ENCODE peak calls at places on chromosome 19, in ten cellular contexts. F is stimulated activated CD4-positive, alpha-beta T cell treated with anti-CD3 and anti-CD28 coated beads, Interleukin-15, amount 100 ng/mL, for 24 hours; E is foreskin melanocyte; O is activated T-helper 1 cell treated with Interleukin-2 at 50 U/mL for 16 hours; G is NCI-H2107; B is astrocyte of the spinal cord; S is M059J; K is right atrium auricular region; Q is posterior cingulate gyrus; P is NB4. M is an unnamed sample.
A peak's percentile ranks its signal among the peaks of the same experiment; 100 is the strongest.

GRCh38 chr19:30090963-30091362 is 148.9 kb downstream of the URI1 start:
- DNase-seq in F (no peak), E (no peak), O (no peak), G (no peak), B (no peak), S (no peak), K (no peak), Q (peak; percentile 29), P (no peak), M (no peak)

GRCh38 chr19:52638601-52639000 is 446 bp upstream of the ZNF83 start:
- DNase-seq in F (peak; percentile 2), E (no peak), O (no peak), G (no peak), B (no peak), S (peak; percentile 79), K (peak; percentile 59), Q (peak; percentile 78), P (no peak), M (peak; percentile 44)

GRCh38 chr19:19259741-19260140 is 13.4 kb downstream of the TM6SF2 start:
- DNase-seq in F (peak; percentile 34), E (peak; percentile 24), O (no peak), G (no peak), B (no peak), S (peak; percentile 52), K (no peak), Q (peak; percentile 82), P (peak; percentile 78), M (peak; percentile 49)

GRCh38 chr19:1252221-1252817 is 3.9 kb downstream of the MIDN start:
- DNase-seq in F (peak; percentile 79), E (peak; percentile 93), O (no peak), G (no peak), B (peak; percentile 97), S (peak; percentile 97), K (peak; percentile 96), Q (peak; percentile 92), P (peak; percentile 89), M (peak; percentile 87)

GRCh38 chr19:23437901-23438300 is 42.6 kb upstream of the ZNF91 start:
- DNase-seq in F (no peak), E (no peak), O (no peak), G (no peak), B (no peak), S (no peak), K (no peak), Q (no peak), P (no peak), M (no peak)

GRCh38 chr19:13350072-13350471 is 156.2 kb downstream of the CACNA1A start:
- DNase-seq in F (no peak), E (no peak), O (no peak), G (no peak), B (no peak), S (no peak), K (no peak), Q (no peak), P (no peak), M (no peak)

GRCh38 chr19:47309038-47309437 is 623 bp upstream of the C5AR1 start:
- DNase-seq in F (no peak), E (no peak), O (no peak), G (no peak), B (no peak), S (peak; percentile 12), K (no peak), Q (no peak), P (peak; percentile 52), M (no peak)

GRCh38 chr19:39778763-39779162 is at the start of gene LEUTX:
- DNase-seq in F (peak; percentile 13), E (no peak), O (no peak), G (no peak), B (no peak), S (no peak), K (no peak), Q (no peak), P (no peak), M (no peak)

GRCh38 chr19:50413531-50413930 is 5.2 kb upstream of the SPIB start:
- DNase-seq in F (no peak), E (no peak), O (no peak), G (no peak), B (no peak), S (no peak), K (no peak), Q (no peak), P (no peak), M (no peak)

GRCh38 chr19:8616861-8617260 is 6.3 kb upstream of the ADAMTS10 start:
- DNase-seq in F (no peak), E (no peak), O (no peak), G (no peak), B (no peak), S (no peak), K (no peak), Q (no peak), P (no peak), M (no peak)

GRCh38 chr19:47391510-47392223 is 27.7 kb downstream of the MEIS3 start:
- DNase-seq in F (peak; percentile 88), E (peak; percentile 51), O (peak; percentile 59), G (peak; percentile 21), B (peak; percentile 57), S (peak; percentile 63), K (peak; percentile 68), Q (peak; percentile 91), P (peak; percentile 95), M (peak; percentile 58)

GRCh38 chr19:42277821-42278809 is 9.1 kb downstream of the CIC start:
- DNase-seq in F (no peak), E (no peak), O (no peak), G (no peak), B (peak; percentile 22), S (peak; percentile 87), K (no peak), Q (no peak), P (no peak), M (no peak)

GRCh38 chr19:38867176-38867780 is 10.8 kb downstream of the RINL start:
- DNase-seq in F (no peak), E (no peak), O (no peak), G (no peak), B (no peak), S (no peak), K (no peak), Q (no peak), P (no peak), M (no peak)

GRCh38 chr19:11052391-11052790 is 36.9 kb upstream of the LDLR start:
- DNase-seq in F (no peak), E (no peak), O (no peak), G (no peak), B (no peak), S (no peak), K (no peak), Q (no peak), P (no peak), M (no peak)

GRCh38 chr19:12052571-12053169 is at the start of gene ZNF878:
- DNase-seq in F (peak; percentile 87), E (peak; percentile 81), O (no peak), G (no peak), B (peak; percentile 83), S (peak; percentile 96), K (peak; percentile 91), Q (peak; percentile 92), P (peak; percentile 96), M (peak; percentile 84)

GRCh38 chr19:27689734-27690241 is 1523.2 kb downstream of the UQCRFS1 start:
- DNase-seq in F (no peak), E (no peak), O (no peak), G (no peak), B (no peak), S (no peak), K (no peak), Q (no peak), P (no peak), M (no peak)

GRCh38 chr19:48907671-48908070 is 7.6 kb downstream of the NUCB1 start:
- DNase-seq in F (no peak), E (no peak), O (no peak), G (no peak), B (no peak), S (no peak), K (no peak), Q (no peak), P (no peak), M (no peak)

GRCh38 chr19:29676586-29676985 is 11.3 kb downstream of the PLEKHF1 start:
- DNase-seq in F (no peak), E (no peak), O (no peak), G (no peak), B (no peak), S (no peak), K (no peak), Q (no peak), P (no peak), M (no peak)

GRCh38 chr19:10010247-10010691 is at the start of gene COL5A3:
- DNase-seq in F (no peak), E (no peak), O (no peak), G (no peak), B (no peak), S (no peak), K (peak; percentile 80), Q (no peak), P (no peak), M (no peak)